ENCODE peak calls at places on chromosomes 16 and 17, in five cellular contexts. One of them, this sample, is unnamed.

GRCh38 chr17:37787055-37787720 is 42.3 kb upstream of the HNF1B start:
- DNase-seq in fibroblast of the aortic adventitia: peak
- DNase-seq in fibroblast of lung: peak
- DNase-seq in Peyer's patch: peak
- DNase-seq in CD4-positive, alpha-beta T cell: no peak
- DNase-seq in this sample: peak

GRCh38 chr17:42675984-42676423 is 790 bp downstream of the PLEKHH3 start:
- DNase-seq in fibroblast of the aortic adventitia: peak
- DNase-seq in fibroblast of lung: peak
- DNase-seq in Peyer's patch: no peak
- DNase-seq in CD4-positive, alpha-beta T cell: no peak
- DNase-seq in this sample: peak

GRCh38 chr17:40525294-40525693 is 23.9 kb upstream of the TNS4 start:
- DNase-seq in fibroblast of the aortic adventitia: no peak
- DNase-seq in fibroblast of lung: no peak
- DNase-seq in Peyer's patch: no peak
- DNase-seq in CD4-positive, alpha-beta T cell: no peak
- DNase-seq in this sample: no peak

GRCh38 chr16:85628651-85629050 is 15.5 kb downstream of the GSE1 start:
- DNase-seq in fibroblast of the aortic adventitia: no peak
- DNase-seq in fibroblast of lung: no peak
- DNase-seq in Peyer's patch: no peak
- DNase-seq in CD4-positive, alpha-beta T cell: no peak
- DNase-seq in this sample: no peak

GRCh38 chr17:39306509-39307212 is 80.9 kb upstream of the STAC2 start:
- DNase-seq in fibroblast of the aortic adventitia: peak
- DNase-seq in fibroblast of lung: peak
- DNase-seq in Peyer's patch: no peak
- DNase-seq in CD4-positive, alpha-beta T cell: no peak
- DNase-seq in this sample: no peak

GRCh38 chr17:43713494-43714162 is 45.0 kb downstream of the SOST start:
- DNase-seq in fibroblast of the aortic adventitia: no peak
- DNase-seq in fibroblast of lung: no peak
- DNase-seq in Peyer's patch: no peak
- DNase-seq in CD4-positive, alpha-beta T cell: no peak
- DNase-seq in this sample: no peak

GRCh38 chr16:20956319-20956718 is 55.7 kb downstream of the LYRM1 start:
- DNase-seq in fibroblast of the aortic adventitia: peak
- DNase-seq in fibroblast of lung: peak
- DNase-seq in Peyer's patch: no peak
- DNase-seq in CD4-positive, alpha-beta T cell: no peak
- DNase-seq in this sample: no peak

GRCh38 chr16:66923866-66924265 is 1.5 kb downstream of the RRAD start:
- DNase-seq in fibroblast of the aortic adventitia: no peak
- DNase-seq in fibroblast of lung: no peak
- DNase-seq in Peyer's patch: no peak
- DNase-seq in CD4-positive, alpha-beta T cell: no peak
- DNase-seq in this sample: no peak

GRCh38 chr16:12700161-12700560 is 103.5 kb downstream of the CPPED1 start:
- DNase-seq in fibroblast of the aortic adventitia: no peak
- DNase-seq in fibroblast of lung: no peak
- DNase-seq in Peyer's patch: no peak
- DNase-seq in CD4-positive, alpha-beta T cell: no peak
- DNase-seq in this sample: no peak

GRCh38 chr16:20803561-20804214 is 2.6 kb downstream of the ERI2 start:
- DNase-seq in fibroblast of the aortic adventitia: no peak
- DNase-seq in fibroblast of lung: no peak
- DNase-seq in Peyer's patch: no peak
- DNase-seq in CD4-positive, alpha-beta T cell: no peak
- DNase-seq in this sample: no peak

GRCh38 chr16:55494994-55495421 is 13.9 kb upstream of the LPCAT2 start:
- DNase-seq in fibroblast of the aortic adventitia: peak
- DNase-seq in fibroblast of lung: peak
- DNase-seq in Peyer's patch: no peak
- DNase-seq in CD4-positive, alpha-beta T cell: no peak
- DNase-seq in this sample: peak

GRCh38 chr16:4866586-4866985 is 19.3 kb downstream of the UBN1 start:
- DNase-seq in fibroblast of the aortic adventitia: no peak
- DNase-seq in fibroblast of lung: no peak
- DNase-seq in Peyer's patch: peak
- DNase-seq in CD4-positive, alpha-beta T cell: no peak
- DNase-seq in this sample: no peak

GRCh38 chr16:62903961-62904502 is 867.8 kb upstream of the CDH8 start:
- DNase-seq in fibroblast of the aortic adventitia: no peak
- DNase-seq in fibroblast of lung: no peak
- DNase-seq in Peyer's patch: no peak
- DNase-seq in CD4-positive, alpha-beta T cell: no peak
- DNase-seq in this sample: no peak

GRCh38 chr17:63697341-63698286 is 2.3 kb downstream of the LIMD2 start:
- DNase-seq in fibroblast of the aortic adventitia: peak
- DNase-seq in fibroblast of lung: no peak
- DNase-seq in Peyer's patch: peak
- DNase-seq in CD4-positive, alpha-beta T cell: peak
- DNase-seq in this sample: peak

GRCh38 chr16:25106567-25107465 is 4.7 kb upstream of the LCMT1 start:
- DNase-seq in fibroblast of the aortic adventitia: peak
- DNase-seq in fibroblast of lung: peak
- DNase-seq in Peyer's patch: peak
- DNase-seq in CD4-positive, alpha-beta T cell: peak
- DNase-seq in this sample: peak
- TF ChIP-seq CTCF in fibroblast of the aortic adventitia: peak
- TF ChIP-seq CTCF in fibroblast of lung: peak
- TF ChIP-seq CTCF in Peyer's patch: peak
- TF ChIP-seq CTCF in CD4-positive, alpha-beta T cell: peak
- TF ChIP-seq CTCF in this sample: peak

DNA sequence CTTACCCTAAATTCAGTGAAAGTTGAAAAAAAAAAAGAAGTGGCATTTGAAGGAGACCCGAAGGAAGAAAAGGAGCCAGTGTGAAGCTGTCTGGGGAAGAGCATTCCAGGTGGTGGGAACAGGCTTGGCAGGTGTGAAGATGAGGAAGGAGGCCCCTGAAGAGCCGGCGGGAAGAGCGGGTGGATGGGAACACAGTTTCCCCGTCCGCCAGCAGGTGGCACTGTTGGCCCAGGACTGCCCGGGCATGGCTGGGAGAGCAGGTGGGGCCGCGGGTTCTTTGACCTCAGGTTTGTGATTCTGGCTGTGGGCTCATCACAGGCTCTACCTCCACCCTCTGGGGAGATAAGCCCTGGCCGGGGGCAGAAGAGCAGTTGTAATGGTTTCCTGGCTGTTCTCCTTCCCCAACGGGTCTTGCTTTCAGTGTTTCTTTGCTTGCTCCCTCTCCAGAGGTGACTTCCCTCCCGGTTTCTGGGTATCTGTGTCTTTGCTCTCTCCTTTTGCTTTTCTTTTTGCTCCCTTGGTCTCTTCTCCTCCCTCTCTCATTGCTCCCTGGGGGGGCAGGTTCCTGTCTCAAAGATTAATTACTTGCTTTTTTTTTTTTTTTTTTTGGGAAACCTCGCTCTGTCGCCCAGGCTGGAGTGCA is 32.3 kb downstream of the RAP1GAP2 start:
- DNase-seq in fibroblast of the aortic adventitia: peak
- DNase-seq in fibroblast of lung: peak
- DNase-seq in Peyer's patch: peak
- DNase-seq in CD4-positive, alpha-beta T cell: peak
- DNase-seq in this sample: peak
- TF ChIP-seq CTCF in fibroblast of the aortic adventitia: peak
- TF ChIP-seq CTCF in fibroblast of lung: peak
- TF ChIP-seq CTCF in Peyer's patch: peak
- TF ChIP-seq CTCF in CD4-positive, alpha-beta T cell: peak
- TF ChIP-seq CTCF in this sample: peak

GRCh38 chr16:22948603-22949368 is 134.8 kb downstream of the HS3ST2 start:
- DNase-seq in fibroblast of the aortic adventitia: peak
- DNase-seq in fibroblast of lung: peak
- DNase-seq in Peyer's patch: peak
- DNase-seq in CD4-positive, alpha-beta T cell: no peak
- DNase-seq in this sample: peak
- TF ChIP-seq CTCF in fibroblast of the aortic adventitia: peak
- TF ChIP-seq CTCF in fibroblast of lung: peak
- TF ChIP-seq CTCF in Peyer's patch: peak
- TF ChIP-seq CTCF in CD4-positive, alpha-beta T cell: peak
- TF ChIP-seq CTCF in this sample: peak

GRCh38 chr17:82933911-82934310 is 94.1 kb upstream of the ZNF750 start:
- DNase-seq in fibroblast of the aortic adventitia: no peak
- DNase-seq in fibroblast of lung: no peak
- DNase-seq in Peyer's patch: peak
- DNase-seq in CD4-positive, alpha-beta T cell: peak
- DNase-seq in this sample: no peak
- TF ChIP-seq CTCF in fibroblast of the aortic adventitia: no peak
- TF ChIP-seq CTCF in fibroblast of lung: no peak
- TF ChIP-seq CTCF in Peyer's patch: no peak
- TF ChIP-seq CTCF in CD4-positive, alpha-beta T cell: no peak
- TF ChIP-seq CTCF in this sample: no peak

GRCh38 chr17:41600318-41600717 is 12.2 kb downstream of the KRT16 start:
- DNase-seq in fibroblast of the aortic adventitia: no peak
- DNase-seq in fibroblast of lung: no peak
- DNase-seq in Peyer's patch: no peak
- DNase-seq in CD4-positive, alpha-beta T cell: no peak
- DNase-seq in this sample: no peak

GRCh38 chr17:41599680-41600079 is 12.9 kb downstream of the KRT16 start:
- DNase-seq in fibroblast of the aortic adventitia: no peak
- DNase-seq in fibroblast of lung: no peak
- DNase-seq in Peyer's patch: no peak
- DNase-seq in CD4-positive, alpha-beta T cell: no peak
- DNase-seq in this sample: no peak

DNA sequence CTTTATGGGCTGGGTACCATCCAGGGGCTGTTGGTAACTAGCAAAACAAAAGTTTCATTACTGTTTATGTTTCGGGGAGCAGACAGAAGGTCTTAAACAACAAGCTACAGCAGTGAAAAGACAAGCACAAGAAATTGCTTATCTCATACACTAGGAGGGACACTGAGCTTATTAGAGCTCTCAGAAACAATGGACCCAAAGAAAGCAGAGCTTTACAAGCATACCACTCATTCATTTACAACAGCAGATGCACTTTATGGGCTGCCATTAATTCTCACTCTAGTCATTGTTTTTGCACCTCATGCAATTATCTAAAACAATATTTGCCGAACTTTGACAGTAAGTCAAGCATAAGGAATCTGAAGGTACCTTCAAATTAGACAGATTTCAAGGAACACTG is 10.0 kb downstream of the KRT16 start:
- DNase-seq in fibroblast of the aortic adventitia: no peak
- DNase-seq in fibroblast of lung: no peak
- DNase-seq in Peyer's patch: no peak
- DNase-seq in CD4-positive, alpha-beta T cell: no peak
- DNase-seq in this sample: no peak
- TF ChIP-seq CTCF in fibroblast of the aortic adventitia: no peak
- TF ChIP-seq CTCF in fibroblast of lung: no peak
- TF ChIP-seq CTCF in Peyer's patch: no peak
- TF ChIP-seq CTCF in CD4-positive, alpha-beta T cell: no peak
- TF ChIP-seq CTCF in this sample: no peak

DNA sequence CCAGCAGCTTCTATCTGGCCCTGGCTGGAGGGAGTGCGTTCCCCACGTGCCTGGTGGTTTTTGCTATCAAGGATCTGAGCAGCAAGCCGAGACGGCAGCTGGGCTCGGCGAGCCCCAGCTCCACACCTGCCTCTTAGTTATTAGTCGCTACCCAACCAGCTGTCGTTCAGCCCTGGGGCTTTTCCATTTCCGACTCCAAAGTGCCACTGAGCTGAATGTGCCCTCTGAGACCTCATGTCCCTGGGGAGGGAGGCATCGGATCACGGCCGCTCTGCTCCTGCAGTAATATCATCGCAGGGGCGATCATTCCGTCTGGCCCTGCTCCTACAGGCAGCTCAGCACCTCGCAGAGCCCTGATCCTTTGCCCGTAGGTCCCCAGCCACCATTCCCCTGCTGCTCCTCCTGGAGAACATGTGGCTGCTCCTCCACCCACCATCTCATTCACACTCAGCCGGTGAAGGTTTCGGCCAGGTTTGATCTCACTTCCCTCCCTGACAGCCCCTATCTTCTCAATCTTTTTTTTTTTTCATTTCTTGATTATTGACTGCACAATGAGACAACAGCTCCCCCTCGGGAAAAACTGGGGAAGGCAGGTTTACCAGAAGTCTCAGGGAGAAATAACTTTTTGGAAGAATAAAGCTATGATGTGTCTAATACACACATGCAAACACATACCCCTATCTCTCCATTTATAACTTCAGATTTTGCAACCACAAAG is 86.7 kb downstream of the ZFHX3 start:
- DNase-seq in fibroblast of the aortic adventitia: no peak
- DNase-seq in fibroblast of lung: peak
- DNase-seq in Peyer's patch: no peak
- DNase-seq in CD4-positive, alpha-beta T cell: no peak
- DNase-seq in this sample: peak
- TF ChIP-seq CTCF in fibroblast of the aortic adventitia: peak
- TF ChIP-seq CTCF in fibroblast of lung: peak
- TF ChIP-seq CTCF in Peyer's patch: peak
- TF ChIP-seq CTCF in CD4-positive, alpha-beta T cell: no peak
- TF ChIP-seq CTCF in this sample: peak

DNA sequence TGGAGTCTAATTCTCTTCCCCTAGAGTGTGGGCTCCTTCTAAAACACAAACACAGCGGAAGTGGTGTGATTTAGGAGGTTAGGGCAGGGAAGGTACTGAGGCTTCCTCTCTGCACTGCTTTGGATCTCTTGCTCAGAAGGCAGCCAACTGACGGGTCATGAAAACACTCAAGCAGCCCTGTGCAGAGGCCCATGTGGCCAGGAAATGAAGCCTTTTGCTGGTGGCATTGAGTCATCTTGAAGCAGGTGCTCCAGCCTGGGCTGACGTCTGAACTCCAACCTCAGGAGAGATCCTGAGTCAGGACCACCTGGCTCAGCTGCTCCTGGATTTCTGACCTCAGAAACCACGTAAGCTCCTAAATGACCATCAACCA is 72.9 kb downstream of the MRM1 start:
- DNase-seq in fibroblast of the aortic adventitia: no peak
- DNase-seq in fibroblast of lung: no peak
- DNase-seq in Peyer's patch: peak
- DNase-seq in CD4-positive, alpha-beta T cell: no peak
- DNase-seq in this sample: no peak
- TF ChIP-seq CTCF in fibroblast of the aortic adventitia: no peak
- TF ChIP-seq CTCF in fibroblast of lung: no peak
- TF ChIP-seq CTCF in Peyer's patch: no peak
- TF ChIP-seq CTCF in CD4-positive, alpha-beta T cell: no peak
- TF ChIP-seq CTCF in this sample: no peak

DNA sequence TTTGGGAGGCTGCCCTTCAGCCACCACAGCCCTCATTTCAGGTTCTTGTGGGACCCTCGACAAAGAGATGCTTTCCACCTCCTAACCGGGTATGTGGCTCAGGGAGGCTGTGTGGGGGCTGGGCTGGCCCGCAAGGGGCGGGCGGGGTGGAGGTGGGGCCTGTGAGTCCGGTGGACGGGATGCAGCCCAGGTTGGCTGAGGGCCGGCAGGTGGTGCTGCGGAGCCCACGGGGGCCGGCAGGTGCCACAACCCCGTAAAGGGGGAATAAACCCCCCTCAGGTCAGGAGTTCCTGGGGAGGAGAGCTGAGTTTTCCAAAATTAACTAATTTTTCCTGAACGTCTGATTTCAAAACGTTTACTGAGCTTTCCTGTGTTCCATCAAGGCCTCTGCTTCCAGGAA is 4.9 kb upstream of the CIAO3 start:
- DNase-seq in fibroblast of the aortic adventitia: no peak
- DNase-seq in fibroblast of lung: no peak
- DNase-seq in Peyer's patch: no peak
- DNase-seq in CD4-positive, alpha-beta T cell: no peak
- DNase-seq in this sample: no peak
- TF ChIP-seq CTCF in fibroblast of the aortic adventitia: peak
- TF ChIP-seq CTCF in fibroblast of lung: no peak
- TF ChIP-seq CTCF in Peyer's patch: no peak
- TF ChIP-seq CTCF in CD4-positive, alpha-beta T cell: no peak
- TF ChIP-seq CTCF in this sample: no peak